ENCODE peak calls at places on chromosome 15, in seven cellular contexts. N is SK-MEL-5, K is HEK293T, B is epithelial cell of esophagus, G is NCI-H2029 treated with DMSO at 0.1 percent for 48 hours, M is aorta, Y is bronchial epithelial cell. L is an unnamed sample.

GRCh38 chr15:79680721-79681120 is 216.1 kb downstream of the MTHFS start:
- DNase-seq in Y (peak; percentile 73), M (no peak), N (no peak), K (no peak), G (no peak), B (peak; percentile 87), L (no peak)

GRCh38 chr15:38564557-38565286 is at the start of gene RASGRP1:
- DNase-seq in M (peak; percentile 72), N (peak; percentile 37), G (no peak), K (peak; percentile 58), Y (peak; percentile 21), B (peak; percentile 65), L (peak; percentile 75)

GRCh38 chr15:98906712-98907083 is 100.9 kb downstream of the PGPEP1L start:
- DNase-seq in G (no peak), M (peak; percentile 61), K (no peak), N (no peak), Y (peak; percentile 85), B (peak; percentile 88), L (no peak)

GRCh38 chr15:57784081-57784488 is 77.6 kb downstream of the POLR2M start:
- DNase-seq in K (no peak), N (peak; percentile 4), B (peak; percentile 75), M (peak; percentile 53), G (no peak), Y (peak; percentile 29), L (no peak)

GRCh38 chr15:58369261-58369699 is 62.5 kb upstream of the LIPC start:
- DNase-seq in B (peak; percentile 73), M (no peak), N (no peak), K (no peak), G (peak; percentile 3), Y (no peak), L (peak; percentile 43)

GRCh38 chr15:79130535-79131130 is 40.1 kb upstream of the RASGRF1 start:
- DNase-seq in M (no peak), N (peak; percentile 20), K (peak; percentile 22), B (no peak), G (no peak), Y (no peak), L (no peak)

GRCh38 chr15:65292938-65293518 is 2.8 kb upstream of the RNU5A-1 start:
- DNase-seq in Y (peak; percentile 35), K (no peak), B (peak; percentile 51), M (no peak), G (no peak), N (no peak), L (no peak)

GRCh38 chr15:39511000-39511914 is 69.6 kb upstream of the THBS1 start:
- DNase-seq in N (peak; percentile 3), M (peak; percentile 78), K (peak; percentile 8), Y (peak; percentile 79), B (peak; percentile 84), G (no peak), L (no peak)